ENCODE peak calls at places on chromosome 20, in ten cellular contexts. One of them, this sample, is unnamed.

GRCh38 chr20:33262658-33263065 is 20.4 kb upstream of the BPIFB1 start:
- DNase-seq in brain microvascular endothelial cell: peak
- DNase-seq in CD8-positive, alpha-beta T cell: no peak
- DNase-seq in esophagus squamous epithelium: no peak
- DNase-seq in stomach: peak
- DNase-seq in sigmoid colon: no peak
- DNase-seq in PC-3: peak
- DNase-seq in HepG2: peak
- DNase-seq in GM12865: peak
- DNase-seq in psoas muscle: no peak
- DNase-seq in this sample: peak

GRCh38 chr20:35146299-35146921 is 726 bp downstream of the EDEM2 start:
- DNase-seq in brain microvascular endothelial cell: no peak
- DNase-seq in PC-3: peak
- DNase-seq in psoas muscle: no peak
- DNase-seq in esophagus squamous epithelium: no peak
- DNase-seq in GM12865: peak
- DNase-seq in HepG2: peak
- DNase-seq in sigmoid colon: no peak
- DNase-seq in stomach: no peak
- DNase-seq in CD8-positive, alpha-beta T cell: peak
- DNase-seq in this sample: no peak

GRCh38 chr20:13649548-13649947 is 10.8 kb upstream of the TASP1 start:
- DNase-seq in sigmoid colon: peak
- DNase-seq in brain microvascular endothelial cell: no peak
- DNase-seq in PC-3: no peak
- DNase-seq in CD8-positive, alpha-beta T cell: no peak
- DNase-seq in GM12865: no peak
- DNase-seq in esophagus squamous epithelium: no peak
- DNase-seq in HepG2: no peak
- DNase-seq in psoas muscle: peak
- DNase-seq in stomach: no peak
- DNase-seq in this sample: no peak

GRCh38 chr20:23090147-23090546 is 4.0 kb upstream of the CD93 start:
- DNase-seq in PC-3: no peak
- DNase-seq in esophagus squamous epithelium: no peak
- DNase-seq in CD8-positive, alpha-beta T cell: no peak
- DNase-seq in brain microvascular endothelial cell: no peak
- DNase-seq in GM12865: no peak
- DNase-seq in stomach: no peak
- DNase-seq in HepG2: no peak
- DNase-seq in psoas muscle: no peak
- DNase-seq in sigmoid colon: no peak
- DNase-seq in this sample: no peak

GRCh38 chr20:41956316-41957050 is 338.3 kb upstream of the CHD6 start:
- DNase-seq in psoas muscle: no peak
- DNase-seq in GM12865: peak
- DNase-seq in stomach: no peak
- DNase-seq in HepG2: peak
- DNase-seq in brain microvascular endothelial cell: no peak
- DNase-seq in CD8-positive, alpha-beta T cell: no peak
- DNase-seq in sigmoid colon: no peak
- DNase-seq in PC-3: peak
- DNase-seq in esophagus squamous epithelium: no peak
- DNase-seq in this sample: peak

GRCh38 chr20:7171911-7172310 is 404.4 kb downstream of the BMP2 start:
- DNase-seq in brain microvascular endothelial cell: peak
- DNase-seq in esophagus squamous epithelium: no peak
- DNase-seq in psoas muscle: no peak
- DNase-seq in PC-3: peak
- DNase-seq in GM12865: no peak
- DNase-seq in HepG2: no peak
- DNase-seq in CD8-positive, alpha-beta T cell: no peak
- DNase-seq in stomach: no peak
- DNase-seq in sigmoid colon: no peak
- DNase-seq in this sample: no peak

GRCh38 chr20:57738484-57738883 is 28.7 kb upstream of the PMEPA1 start:
- DNase-seq in HepG2: no peak
- DNase-seq in CD8-positive, alpha-beta T cell: no peak
- DNase-seq in psoas muscle: peak
- DNase-seq in stomach: no peak
- DNase-seq in brain microvascular endothelial cell: no peak
- DNase-seq in PC-3: peak
- DNase-seq in sigmoid colon: no peak
- DNase-seq in esophagus squamous epithelium: no peak
- DNase-seq in GM12865: no peak
- DNase-seq in this sample: no peak

GRCh38 chr20:42604998-42605970 is 584.4 kb downstream of the PTPRT start:
- DNase-seq in PC-3: no peak
- DNase-seq in stomach: no peak
- DNase-seq in esophagus squamous epithelium: no peak
- DNase-seq in CD8-positive, alpha-beta T cell: no peak
- DNase-seq in sigmoid colon: no peak
- DNase-seq in GM12865: no peak
- DNase-seq in psoas muscle: no peak
- DNase-seq in HepG2: no peak
- DNase-seq in brain microvascular endothelial cell: no peak
- DNase-seq in this sample: no peak

GRCh38 chr20:61262036-61262435 is 10.0 kb downstream of the CDH4 start:
- DNase-seq in esophagus squamous epithelium: no peak
- DNase-seq in CD8-positive, alpha-beta T cell: no peak
- DNase-seq in brain microvascular endothelial cell: no peak
- DNase-seq in PC-3: no peak
- DNase-seq in stomach: no peak
- DNase-seq in sigmoid colon: no peak
- DNase-seq in GM12865: no peak
- DNase-seq in psoas muscle: no peak
- DNase-seq in HepG2: no peak
- DNase-seq in this sample: no peak

GRCh38 chr20:53708129-53708968 is 114.7 kb upstream of the ZNF217 start:
- DNase-seq in GM12865: peak
- DNase-seq in stomach: no peak
- DNase-seq in sigmoid colon: no peak
- DNase-seq in esophagus squamous epithelium: no peak
- DNase-seq in brain microvascular endothelial cell: peak
- DNase-seq in HepG2: no peak
- DNase-seq in psoas muscle: no peak
- DNase-seq in PC-3: peak
- DNase-seq in CD8-positive, alpha-beta T cell: no peak
- DNase-seq in this sample: peak

GRCh38 chr20:25066386-25066785 is 8.4 kb upstream of the ACSS1 start:
- DNase-seq in HepG2: no peak
- DNase-seq in esophagus squamous epithelium: no peak
- DNase-seq in brain microvascular endothelial cell: no peak
- DNase-seq in sigmoid colon: no peak
- DNase-seq in PC-3: no peak
- DNase-seq in GM12865: no peak
- DNase-seq in stomach: peak
- DNase-seq in psoas muscle: peak
- DNase-seq in CD8-positive, alpha-beta T cell: no peak
- DNase-seq in this sample: no peak

GRCh38 chr20:16821211-16822089 is 73.3 kb downstream of the OTOR start:
- DNase-seq in CD8-positive, alpha-beta T cell: no peak
- DNase-seq in sigmoid colon: no peak
- DNase-seq in esophagus squamous epithelium: no peak
- DNase-seq in GM12865: peak
- DNase-seq in brain microvascular endothelial cell: peak
- DNase-seq in HepG2: peak
- DNase-seq in PC-3: peak
- DNase-seq in stomach: no peak
- DNase-seq in psoas muscle: no peak
- DNase-seq in this sample: peak

DNA sequence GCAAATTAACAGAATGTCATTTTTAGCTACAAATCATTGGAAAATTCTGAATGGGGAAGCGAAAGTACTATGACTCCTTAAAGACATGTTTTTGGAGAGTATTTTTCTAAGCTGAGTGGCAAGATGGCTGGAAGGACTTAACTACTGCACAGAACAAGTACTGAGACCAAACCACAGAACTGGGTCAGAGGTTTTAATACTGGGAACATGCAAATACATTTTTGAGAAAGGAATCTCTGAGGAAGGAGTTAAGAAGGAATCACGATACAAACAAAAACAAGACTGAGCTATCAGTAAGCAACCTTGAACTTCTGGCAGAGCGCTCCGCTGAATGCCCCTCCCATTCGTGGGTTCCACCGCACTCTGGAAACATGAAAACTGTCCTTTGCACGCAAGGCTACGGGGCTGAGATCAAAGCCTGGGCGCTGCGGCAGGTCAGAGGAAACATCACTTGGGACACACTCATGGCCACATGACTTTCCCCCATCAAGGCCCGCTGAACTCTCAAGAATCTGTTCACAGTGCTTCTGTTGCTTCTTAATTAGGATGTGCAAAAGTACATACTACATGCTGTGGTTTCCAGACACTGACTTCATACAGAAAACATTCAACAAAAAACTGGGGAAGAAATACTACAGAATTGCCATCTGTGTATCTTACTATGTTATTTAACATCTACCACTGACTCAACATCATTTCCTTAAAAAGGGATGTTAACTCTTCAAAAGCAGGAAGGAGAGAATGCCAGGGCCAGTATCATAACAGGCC is 27.8 kb downstream of the SLC23A2 start:
- DNase-seq in GM12865: peak
- DNase-seq in PC-3: no peak
- DNase-seq in brain microvascular endothelial cell: peak
- DNase-seq in psoas muscle: peak
- DNase-seq in HepG2: peak
- DNase-seq in esophagus squamous epithelium: no peak
- DNase-seq in sigmoid colon: peak
- DNase-seq in stomach: peak
- DNase-seq in CD8-positive, alpha-beta T cell: no peak
- DNase-seq in this sample: peak
- H3K4me3 ChIP-seq in GM12865: peak
- H3K4me3 ChIP-seq in PC-3: no peak
- H3K4me3 ChIP-seq in brain microvascular endothelial cell: peak
- H3K4me3 ChIP-seq in psoas muscle: peak
- H3K4me3 ChIP-seq in HepG2: peak
- H3K4me3 ChIP-seq in esophagus squamous epithelium: peak
- H3K4me3 ChIP-seq in sigmoid colon: peak
- H3K4me3 ChIP-seq in stomach: peak
- H3K4me3 ChIP-seq in CD8-positive, alpha-beta T cell: no peak
- H3K4me3 ChIP-seq in this sample: peak

DNA sequence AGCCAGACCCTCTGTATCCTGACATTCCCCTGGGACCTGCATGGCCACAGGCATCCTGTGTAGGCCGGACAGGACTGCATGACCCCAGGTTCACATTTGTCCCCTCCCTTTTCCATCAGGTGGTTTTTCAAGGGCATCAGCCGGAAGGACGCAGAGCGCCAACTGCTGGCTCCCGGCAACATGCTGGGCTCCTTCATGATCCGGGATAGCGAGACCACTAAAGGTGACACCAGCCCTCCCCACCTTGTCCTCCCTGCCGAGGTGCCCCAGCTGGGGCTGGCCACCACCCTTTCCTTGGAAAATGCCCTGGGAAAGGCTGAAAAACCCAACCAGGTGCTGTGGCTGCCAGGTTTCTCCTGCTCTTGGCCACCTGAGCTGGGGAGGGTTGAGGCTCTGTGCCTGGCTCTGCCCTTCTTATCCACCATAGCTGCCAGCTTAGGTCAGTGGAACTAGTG is 27.6 kb downstream of the HCK start:
- DNase-seq in HepG2: peak
- DNase-seq in brain microvascular endothelial cell: no peak
- DNase-seq in PC-3: no peak
- DNase-seq in esophagus squamous epithelium: no peak
- DNase-seq in stomach: no peak
- DNase-seq in sigmoid colon: no peak
- DNase-seq in psoas muscle: no peak
- DNase-seq in CD8-positive, alpha-beta T cell: no peak
- DNase-seq in GM12865: no peak
- DNase-seq in this sample: no peak
- TF ChIP-seq CTCF in HepG2: peak
- TF ChIP-seq CTCF in brain microvascular endothelial cell: no peak
- TF ChIP-seq CTCF in PC-3: no peak
- TF ChIP-seq CTCF in esophagus squamous epithelium: no peak
- TF ChIP-seq CTCF in stomach: no peak
- TF ChIP-seq CTCF in sigmoid colon: no peak
- TF ChIP-seq CTCF in psoas muscle: no peak
- TF ChIP-seq CTCF in CD8-positive, alpha-beta T cell: no peak
- TF ChIP-seq CTCF in GM12865: no peak
- TF ChIP-seq CTCF in this sample: no peak

DNA sequence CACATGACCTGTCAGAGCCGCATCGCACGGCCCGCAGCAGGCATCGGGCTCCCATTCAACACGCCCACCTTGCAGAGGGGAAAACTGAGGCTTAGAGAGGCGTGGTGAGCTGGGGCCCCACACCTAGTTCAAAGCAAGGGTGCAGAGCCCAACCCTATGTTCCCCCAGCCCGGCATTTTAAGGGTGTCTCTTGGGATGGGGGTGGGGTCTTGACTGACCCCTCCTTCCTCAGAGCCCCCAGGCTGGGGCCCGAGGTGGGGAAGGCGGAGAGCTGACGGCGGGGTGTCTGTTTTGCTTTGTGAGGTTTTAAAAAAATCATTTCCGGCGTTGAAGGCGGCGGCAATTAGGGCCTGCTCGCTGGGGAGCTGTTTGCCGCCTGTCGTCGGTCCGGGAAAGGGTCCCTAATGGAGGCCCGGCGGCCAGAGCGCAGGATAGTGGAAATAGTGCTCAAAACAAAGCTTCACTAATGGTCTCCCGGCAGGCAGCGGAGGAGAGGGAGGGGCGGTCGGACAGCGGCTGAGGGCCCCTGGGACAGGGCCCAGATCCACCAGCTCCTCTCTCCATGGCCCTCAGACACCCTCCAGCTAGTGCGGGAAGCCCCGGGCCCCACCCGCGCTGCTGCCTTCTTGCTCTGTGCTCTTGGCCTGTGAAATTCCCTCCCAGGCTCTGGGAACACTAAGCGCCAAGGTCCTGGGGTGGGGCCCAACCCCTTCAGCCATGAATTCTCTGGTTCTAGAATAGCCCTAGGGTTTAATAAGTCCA is 11.9 kb downstream of the VSTM2L start:
- DNase-seq in sigmoid colon: no peak
- DNase-seq in stomach: no peak
- DNase-seq in CD8-positive, alpha-beta T cell: no peak
- DNase-seq in esophagus squamous epithelium: no peak
- DNase-seq in psoas muscle: no peak
- DNase-seq in PC-3: no peak
- DNase-seq in HepG2: peak
- DNase-seq in brain microvascular endothelial cell: no peak
- DNase-seq in GM12865: peak
- DNase-seq in this sample: no peak
- H3K4me3 ChIP-seq in sigmoid colon: peak
- H3K4me3 ChIP-seq in stomach: peak
- H3K4me3 ChIP-seq in CD8-positive, alpha-beta T cell: peak
- H3K4me3 ChIP-seq in esophagus squamous epithelium: peak
- H3K4me3 ChIP-seq in psoas muscle: peak
- H3K4me3 ChIP-seq in PC-3: no peak
- H3K4me3 ChIP-seq in HepG2: peak
- H3K4me3 ChIP-seq in brain microvascular endothelial cell: peak
- H3K4me3 ChIP-seq in GM12865: no peak
- H3K4me3 ChIP-seq in this sample: no peak

GRCh38 chr20:44609511-44610312 is 27.3 kb downstream of the PKIG start:
- DNase-seq in GM12865: peak
- DNase-seq in psoas muscle: peak
- DNase-seq in esophagus squamous epithelium: no peak
- DNase-seq in brain microvascular endothelial cell: peak
- DNase-seq in sigmoid colon: peak
- DNase-seq in CD8-positive, alpha-beta T cell: peak
- DNase-seq in stomach: peak
- DNase-seq in PC-3: peak
- DNase-seq in HepG2: peak
- DNase-seq in this sample: peak
- TF ChIP-seq CTCF in GM12865: peak
- TF ChIP-seq CTCF in psoas muscle: peak
- TF ChIP-seq CTCF in esophagus squamous epithelium: peak
- TF ChIP-seq CTCF in brain microvascular endothelial cell: peak
- TF ChIP-seq CTCF in sigmoid colon: peak
- TF ChIP-seq CTCF in CD8-positive, alpha-beta T cell: peak
- TF ChIP-seq CTCF in stomach: peak
- TF ChIP-seq CTCF in PC-3: peak
- TF ChIP-seq CTCF in HepG2: peak
- TF ChIP-seq CTCF in this sample: peak

This sample was measured in cardiac fibroblast.